ENCODE peak calls at places on chromosomes 5 and 9, in ten cellular contexts. One of them, this sample, is unnamed.

GRCh38 chr9:93193373-93193725 is 9.4 kb downstream of the WNK2 start:
- DNase-seq in memory B cell: no peak
- DNase-seq in anterior cingulate cortex: no peak
- DNase-seq in stimulated activated CD4-positive, alpha-beta T cell treated with anti-CD3 and anti-CD28 coated beads, Interleukin-4, amount 100 ng/mL, for 24 hours: no peak
- DNase-seq in hippocampal formation: no peak
- DNase-seq in fibroblast of mammary gland: no peak
- DNase-seq in activated T-cell treated with anti-CD3 and anti-CD28 coated beads, Interleukin-2, amount 50 U/mL, for 72 hours: no peak
- DNase-seq in cardiac fibroblast: no peak
- DNase-seq in AML-193: no peak
- DNase-seq in SJSA1: no peak
- DNase-seq in this sample: no peak

GRCh38 chr9:22103650-22104575 is 94.8 kb upstream of the CDKN2B start:
- DNase-seq in memory B cell: no peak
- DNase-seq in anterior cingulate cortex: no peak
- DNase-seq in stimulated activated CD4-positive, alpha-beta T cell treated with anti-CD3 and anti-CD28 coated beads, Interleukin-4, amount 100 ng/mL, for 24 hours: no peak
- DNase-seq in hippocampal formation: no peak
- DNase-seq in fibroblast of mammary gland: peak
- DNase-seq in activated T-cell treated with anti-CD3 and anti-CD28 coated beads, Interleukin-2, amount 50 U/mL, for 72 hours: no peak
- DNase-seq in cardiac fibroblast: peak
- DNase-seq in AML-193: no peak
- DNase-seq in SJSA1: no peak
- DNase-seq in this sample: no peak

GRCh38 chr5:757931-758697 is 26.4 kb downstream of the ZDHHC11B start:
- DNase-seq in memory B cell: no peak
- DNase-seq in anterior cingulate cortex: peak
- DNase-seq in stimulated activated CD4-positive, alpha-beta T cell treated with anti-CD3 and anti-CD28 coated beads, Interleukin-4, amount 100 ng/mL, for 24 hours: peak
- DNase-seq in hippocampal formation: no peak
- DNase-seq in fibroblast of mammary gland: no peak
- DNase-seq in activated T-cell treated with anti-CD3 and anti-CD28 coated beads, Interleukin-2, amount 50 U/mL, for 72 hours: no peak
- DNase-seq in cardiac fibroblast: no peak
- DNase-seq in AML-193: no peak
- DNase-seq in SJSA1: peak
- DNase-seq in this sample: peak

GRCh38 chr9:115849679-115850412 is 303.7 kb upstream of the PAPPA start:
- DNase-seq in memory B cell: no peak
- DNase-seq in anterior cingulate cortex: no peak
- DNase-seq in stimulated activated CD4-positive, alpha-beta T cell treated with anti-CD3 and anti-CD28 coated beads, Interleukin-4, amount 100 ng/mL, for 24 hours: no peak
- DNase-seq in hippocampal formation: no peak
- DNase-seq in fibroblast of mammary gland: peak
- DNase-seq in activated T-cell treated with anti-CD3 and anti-CD28 coated beads, Interleukin-2, amount 50 U/mL, for 72 hours: no peak
- DNase-seq in cardiac fibroblast: peak
- DNase-seq in AML-193: no peak
- DNase-seq in SJSA1: no peak
- DNase-seq in this sample: no peak

GRCh38 chr9:133604856-133605255 is 4.3 kb downstream of the FAM163B start:
- DNase-seq in memory B cell: no peak
- DNase-seq in anterior cingulate cortex: no peak
- DNase-seq in stimulated activated CD4-positive, alpha-beta T cell treated with anti-CD3 and anti-CD28 coated beads, Interleukin-4, amount 100 ng/mL, for 24 hours: no peak
- DNase-seq in hippocampal formation: no peak
- DNase-seq in fibroblast of mammary gland: no peak
- DNase-seq in activated T-cell treated with anti-CD3 and anti-CD28 coated beads, Interleukin-2, amount 50 U/mL, for 72 hours: no peak
- DNase-seq in cardiac fibroblast: no peak
- DNase-seq in AML-193: no peak
- DNase-seq in SJSA1: no peak
- DNase-seq in this sample: no peak

GRCh38 chr9:128526729-128527128 is 22.2 kb downstream of the GLE1 start:
- DNase-seq in memory B cell: no peak
- DNase-seq in anterior cingulate cortex: no peak
- DNase-seq in stimulated activated CD4-positive, alpha-beta T cell treated with anti-CD3 and anti-CD28 coated beads, Interleukin-4, amount 100 ng/mL, for 24 hours: no peak
- DNase-seq in hippocampal formation: no peak
- DNase-seq in fibroblast of mammary gland: no peak
- DNase-seq in activated T-cell treated with anti-CD3 and anti-CD28 coated beads, Interleukin-2, amount 50 U/mL, for 72 hours: no peak
- DNase-seq in cardiac fibroblast: no peak
- DNase-seq in AML-193: no peak
- DNase-seq in SJSA1: no peak
- DNase-seq in this sample: no peak

GRCh38 chr5:14364576-14365472 is 216.8 kb upstream of the OTULINL start:
- DNase-seq in memory B cell: peak
- DNase-seq in anterior cingulate cortex: no peak
- DNase-seq in stimulated activated CD4-positive, alpha-beta T cell treated with anti-CD3 and anti-CD28 coated beads, Interleukin-4, amount 100 ng/mL, for 24 hours: no peak
- DNase-seq in hippocampal formation: no peak
- DNase-seq in fibroblast of mammary gland: no peak
- DNase-seq in activated T-cell treated with anti-CD3 and anti-CD28 coated beads, Interleukin-2, amount 50 U/mL, for 72 hours: no peak
- DNase-seq in cardiac fibroblast: no peak
- DNase-seq in AML-193: no peak
- DNase-seq in SJSA1: no peak
- DNase-seq in this sample: no peak

GRCh38 chr5:147483961-147484707 is 25.7 kb downstream of the DPYSL3 start:
- DNase-seq in memory B cell: no peak
- DNase-seq in anterior cingulate cortex: peak
- DNase-seq in stimulated activated CD4-positive, alpha-beta T cell treated with anti-CD3 and anti-CD28 coated beads, Interleukin-4, amount 100 ng/mL, for 24 hours: no peak
- DNase-seq in hippocampal formation: peak
- DNase-seq in fibroblast of mammary gland: peak
- DNase-seq in activated T-cell treated with anti-CD3 and anti-CD28 coated beads, Interleukin-2, amount 50 U/mL, for 72 hours: no peak
- DNase-seq in cardiac fibroblast: peak
- DNase-seq in AML-193: no peak
- DNase-seq in SJSA1: peak
- DNase-seq in this sample: no peak

GRCh38 chr9:3893519-3893918 is 367.7 kb upstream of the RFX3 start:
- DNase-seq in memory B cell: no peak
- DNase-seq in anterior cingulate cortex: no peak
- DNase-seq in stimulated activated CD4-positive, alpha-beta T cell treated with anti-CD3 and anti-CD28 coated beads, Interleukin-4, amount 100 ng/mL, for 24 hours: no peak
- DNase-seq in hippocampal formation: no peak
- DNase-seq in fibroblast of mammary gland: no peak
- DNase-seq in activated T-cell treated with anti-CD3 and anti-CD28 coated beads, Interleukin-2, amount 50 U/mL, for 72 hours: no peak
- DNase-seq in cardiac fibroblast: no peak
- DNase-seq in AML-193: no peak
- DNase-seq in SJSA1: no peak
- DNase-seq in this sample: no peak

GRCh38 chr9:116232425-116233159 is 79.0 kb downstream of the PAPPA start:
- DNase-seq in memory B cell: no peak
- DNase-seq in anterior cingulate cortex: no peak
- DNase-seq in stimulated activated CD4-positive, alpha-beta T cell treated with anti-CD3 and anti-CD28 coated beads, Interleukin-4, amount 100 ng/mL, for 24 hours: no peak
- DNase-seq in hippocampal formation: no peak
- DNase-seq in fibroblast of mammary gland: peak
- DNase-seq in activated T-cell treated with anti-CD3 and anti-CD28 coated beads, Interleukin-2, amount 50 U/mL, for 72 hours: no peak
- DNase-seq in cardiac fibroblast: peak
- DNase-seq in AML-193: no peak
- DNase-seq in SJSA1: no peak
- DNase-seq in this sample: no peak

GRCh38 chr5:27472000-27472763 is 433.8 kb upstream of the CDH9 start:
- DNase-seq in memory B cell: no peak
- DNase-seq in anterior cingulate cortex: no peak
- DNase-seq in stimulated activated CD4-positive, alpha-beta T cell treated with anti-CD3 and anti-CD28 coated beads, Interleukin-4, amount 100 ng/mL, for 24 hours: no peak
- DNase-seq in hippocampal formation: no peak
- DNase-seq in fibroblast of mammary gland: peak
- DNase-seq in activated T-cell treated with anti-CD3 and anti-CD28 coated beads, Interleukin-2, amount 50 U/mL, for 72 hours: peak
- DNase-seq in cardiac fibroblast: peak
- DNase-seq in AML-193: no peak
- DNase-seq in SJSA1: no peak
- DNase-seq in this sample: no peak

GRCh38 chr9:4921449-4921848 is 63.6 kb upstream of the JAK2 start:
- DNase-seq in memory B cell: no peak
- DNase-seq in anterior cingulate cortex: no peak
- DNase-seq in stimulated activated CD4-positive, alpha-beta T cell treated with anti-CD3 and anti-CD28 coated beads, Interleukin-4, amount 100 ng/mL, for 24 hours: no peak
- DNase-seq in hippocampal formation: no peak
- DNase-seq in fibroblast of mammary gland: no peak
- DNase-seq in activated T-cell treated with anti-CD3 and anti-CD28 coated beads, Interleukin-2, amount 50 U/mL, for 72 hours: no peak
- DNase-seq in cardiac fibroblast: no peak
- DNase-seq in AML-193: no peak
- DNase-seq in SJSA1: no peak
- DNase-seq in this sample: no peak

GRCh38 chr9:133397895-133398294 is 19.9 kb downstream of the REXO4 start:
- DNase-seq in memory B cell: no peak
- DNase-seq in anterior cingulate cortex: no peak
- DNase-seq in stimulated activated CD4-positive, alpha-beta T cell treated with anti-CD3 and anti-CD28 coated beads, Interleukin-4, amount 100 ng/mL, for 24 hours: no peak
- DNase-seq in hippocampal formation: no peak
- DNase-seq in fibroblast of mammary gland: no peak
- DNase-seq in activated T-cell treated with anti-CD3 and anti-CD28 coated beads, Interleukin-2, amount 50 U/mL, for 72 hours: no peak
- DNase-seq in cardiac fibroblast: no peak
- DNase-seq in AML-193: no peak
- DNase-seq in SJSA1: no peak
- DNase-seq in this sample: no peak